ENCODE peak calls at places on chromosomes 6 and 20, in seven cellular contexts. R is fibroblast of the aortic adventitia; F is heart right ventricle; L is EL; E is stimulated activated CD4-positive, alpha-beta T cell treated with anti-CD3 and anti-CD28 coated beads, Interleukin-15, amount 100 ng/mL, for 1 hour; Y is naive B cell; G is GM04504. Q is an unnamed sample.

GRCh38 chr6:5782783-5783567 is 223.8 kb downstream of the NRN1 start:
- DNase-seq in R (no peak), Y (no peak), L (no peak), E (no peak), F (peak; percentile 75), G (no peak), Q (no peak)

GRCh38 chr6:137928286-137928685 is 61.2 kb downstream of the TNFAIP3 start:
- DNase-seq in R (no peak), E (peak; percentile 19), G (no peak), L (no peak), Y (peak; percentile 52), F (peak; percentile 10), Q (no peak)

GRCh38 chr20:2751868-2752630 is 48.4 kb downstream of the CPXM1 start:
- DNase-seq in G (no peak), R (no peak), E (peak; percentile 48), F (peak; percentile 45), Y (peak; percentile 25), L (peak; percentile 27), Q (no peak)

GRCh38 chr6:26421259-26422144 is 18.8 kb upstream of the BTN3A3 start:
- DNase-seq in F (peak; percentile 53), G (peak; percentile 79), E (peak; percentile 8), Y (peak; percentile 63), L (peak; percentile 92), R (peak; percentile 93), Q (peak; percentile 92)

GRCh38 chr20:1887321-1887720 is 7.9 kb upstream of the SIRPA start:
- DNase-seq in G (no peak), R (no peak), F (no peak), E (no peak), L (no peak), Y (no peak), Q (no peak)

GRCh38 chr6:168314948-168315347 is 4.6 kb downstream of the DACT2 start:
- DNase-seq in E (no peak), F (no peak), L (no peak), R (peak; percentile 72), Y (no peak), G (peak; percentile 10), Q (peak; percentile 83)

GRCh38 chr6:33983109-33983475 is 162.8 kb downstream of the GRM4 start:
- DNase-seq in F (no peak), L (peak; percentile 43), E (no peak), G (no peak), Y (no peak), R (no peak), Q (peak; percentile 33)

GRCh38 chr6:10146723-10147451 is 268.0 kb downstream of the TFAP2A start:
- DNase-seq in R (peak; percentile 6), E (no peak), F (no peak), G (no peak), Y (no peak), L (peak; percentile 72), Q (peak; percentile 36)

GRCh38 chr20:59165389-59165785 is 1.8 kb downstream of the ZNF831 start:
- DNase-seq in L (no peak), R (no peak), E (no peak), F (no peak), Y (no peak), G (no peak), Q (no peak)

GRCh38 chr20:19265646-19266374 is 53.4 kb downstream of the SLC24A3 start:
- DNase-seq in R (no peak), G (no peak), L (no peak), F (no peak), E (no peak), Y (no peak), Q (no peak)

GRCh38 chr20:32359633-32360332 is 1.7 kb downstream of the ASXL1 start:
- DNase-seq in Y (no peak), L (no peak), F (no peak), E (no peak), G (no peak), R (peak; percentile 40), Q (no peak)

Q was measured in renal cortical epithelial cell.